ENCODE peak calls at places on chromosomes 11 and 22, in five cellular contexts. E, M, A, H and S are unnamed samples.

GRCh38 chr11:63892233-63892632 is 24.7 kb downstream of the RCOR2 start:
- DNase-seq in M (no peak), H (no peak), A (no peak), E (no peak), S (no peak)

GRCh38 chr22:42991010-42991651 is 23.8 kb downstream of the PACSIN2 start:
- DNase-seq in A (no peak), H (no peak), M (no peak), E (no peak), S (no peak)

GRCh38 chr11:83063073-83063754 is 8.5 kb downstream of the RAB30 start:
- DNase-seq in H (no peak), M (no peak), E (no peak), A (no peak), S (no peak)

GRCh38 chr22:32698926-32699619 is 102.4 kb upstream of the TIMP3 start:
- DNase-seq in E (no peak), A (no peak), H (no peak), M (no peak), S (no peak)

GRCh38 chr11:69702769-69703510 is 882 bp downstream of the FGF19 start:
- DNase-seq in H (no peak), E (no peak), A (no peak), M (no peak), S (no peak)

GRCh38 chr22:42263944-42264343 is 6.5 kb downstream of the TCF20 start:
- DNase-seq in H (no peak), A (no peak), E (no peak), M (no peak), S (no peak)

GRCh38 chr11:118652681-118653181 is 26.7 kb downstream of the TREH start:
- DNase-seq in A (no peak), M (no peak), H (peak; percentile 49), E (no peak), S (no peak)

GRCh38 chr11:123083623-123084029 is 21.7 kb upstream of the HSPA8 start:
- DNase-seq in A (peak; percentile 5), H (peak; percentile 18), M (no peak), E (no peak), S (no peak)

GRCh38 chr11:100753144-100753543 is 66.1 kb downstream of the ARHGAP42 start:
- DNase-seq in M (no peak), A (no peak), H (no peak), E (no peak), S (no peak)

GRCh38 chr22:39503590-39503989 is 1.5 kb downstream of the MIEF1 start:
- DNase-seq in A (no peak), E (no peak), H (no peak), M (no peak), S (no peak)

GRCh38 chr22:46162771-46163170 is 12.4 kb downstream of the PPARA start:
- DNase-seq in H (no peak), M (no peak), A (no peak), E (no peak), S (no peak)

GRCh38 chr11:101482556-101483124 is 101.2 kb downstream of the TRPC6 start:
- DNase-seq in H (no peak), A (no peak), E (no peak), M (no peak), S (no peak)

GRCh38 chr11:129453293-129453721 is 77.7 kb downstream of the BARX2 start:
- DNase-seq in H (no peak), A (no peak), E (no peak), M (no peak), S (no peak)